ENCODE peak calls at places on chromosome 1, in five cellular contexts. M, R, N, O and F are unnamed samples.

GRCh38 chr1:14746393-14746792 is 147.9 kb downstream of the KAZN start:
- ATAC-seq in O (no peak), R (no peak), N (no peak), M (no peak), F (no peak)

GRCh38 chr1:41662656-41663437 is 178.4 kb upstream of the EDN2 start:
- ATAC-seq in M (peak), R (peak), O (no peak), N (peak), F (peak)

GRCh38 chr1:170354216-170354615 is 177.8 kb upstream of the GORAB start:
- ATAC-seq in M (no peak), O (peak), N (no peak), R (no peak), F (no peak)

GRCh38 chr1:46148318-46148717 is 15.9 kb upstream of the PIK3R3 start:
- ATAC-seq in O (no peak), R (no peak), M (no peak), N (no peak), F (no peak)

GRCh38 chr1:21821385-21822019 is 9.4 kb downstream of the LDLRAD2 start:
- ATAC-seq in M (no peak), N (no peak), R (no peak), O (no peak), F (no peak)

GRCh38 chr1:174051956-174052355 is 29.8 kb upstream of the RC3H1 start:
- ATAC-seq in N (no peak), R (no peak), O (no peak), M (no peak), F (no peak)

GRCh38 chr1:172004671-172005070 is 163.4 kb downstream of the DNM3 start:
- ATAC-seq in O (no peak), N (no peak), M (no peak), R (no peak), F (no peak)

GRCh38 chr1:185062710-185063370 is 17.5 kb downstream of the RNF2 start:
- ATAC-seq in O (no peak), R (no peak), N (no peak), M (no peak), F (no peak)

GRCh38 chr1:23522244-23523013 is 8.6 kb downstream of the E2F2 start:
- ATAC-seq in N (no peak), O (no peak), R (no peak), M (no peak), F (peak)

GRCh38 chr1:86888327-86888726 is 25.6 kb downstream of the SELENOF start:
- ATAC-seq in O (no peak), R (no peak), M (no peak), N (no peak), F (no peak)